ENCODE peak calls at places on chromosomes 2 and 18, in ten cellular contexts. One of them, this sample, is unnamed.

GRCh38 chr2:85318222-85319182 is 9.3 kb downstream of the TGOLN2 start:
- DNase-seq in tibial artery: peak
- DNase-seq in NCI-H748 treated with DMSO at 0.1 percent for 48 hours: no peak
- DNase-seq in NCI-H460: no peak
- DNase-seq in stimulated activated CD8-positive, alpha-beta memory T cell treated with anti-CD3 and anti-CD28 coated beads, Interleukin-2, amount 100 ng/mL, for 48 hours: no peak
- DNase-seq in Caki2: peak
- DNase-seq in activated T-helper 9 cell treated with anti-CD3 and anti-CD28 coated beads, Interleukin-2, amount 50 U/mL, for 16 hours: no peak
- DNase-seq in anterior cingulate cortex: no peak
- DNase-seq in activated naive CD4-positive, alpha-beta T cell treated with anti-CD3 and anti-CD28 coated beads for 36 hours: peak
- DNase-seq in fibroblast of the conjunctiva: peak
- DNase-seq in this sample: no peak

GRCh38 chr2:230067990-230068657 is 600 bp downstream of the SLC16A14 start:
- DNase-seq in anterior cingulate cortex: peak
- DNase-seq in stimulated activated CD8-positive, alpha-beta memory T cell treated with anti-CD3 and anti-CD28 coated beads, Interleukin-2, amount 100 ng/mL, for 48 hours: peak
- DNase-seq in tibial artery: peak
- DNase-seq in activated naive CD4-positive, alpha-beta T cell treated with anti-CD3 and anti-CD28 coated beads for 36 hours: peak
- DNase-seq in NCI-H748 treated with DMSO at 0.1 percent for 48 hours: peak
- DNase-seq in NCI-H460: peak
- DNase-seq in Caki2: peak
- DNase-seq in activated T-helper 9 cell treated with anti-CD3 and anti-CD28 coated beads, Interleukin-2, amount 50 U/mL, for 16 hours: peak
- DNase-seq in fibroblast of the conjunctiva: no peak
- DNase-seq in this sample: peak

GRCh38 chr2:44104855-44105271 is 63.8 kb upstream of the PPM1B start:
- DNase-seq in fibroblast of the conjunctiva: no peak
- DNase-seq in NCI-H748 treated with DMSO at 0.1 percent for 48 hours: no peak
- DNase-seq in activated T-helper 9 cell treated with anti-CD3 and anti-CD28 coated beads, Interleukin-2, amount 50 U/mL, for 16 hours: no peak
- DNase-seq in tibial artery: no peak
- DNase-seq in Caki2: no peak
- DNase-seq in NCI-H460: no peak
- DNase-seq in activated naive CD4-positive, alpha-beta T cell treated with anti-CD3 and anti-CD28 coated beads for 36 hours: no peak
- DNase-seq in stimulated activated CD8-positive, alpha-beta memory T cell treated with anti-CD3 and anti-CD28 coated beads, Interleukin-2, amount 100 ng/mL, for 48 hours: no peak
- DNase-seq in anterior cingulate cortex: no peak
- DNase-seq in this sample: no peak

GRCh38 chr2:107412981-107413380 is 413.7 kb upstream of the RGPD4 start:
- DNase-seq in activated T-helper 9 cell treated with anti-CD3 and anti-CD28 coated beads, Interleukin-2, amount 50 U/mL, for 16 hours: no peak
- DNase-seq in Caki2: no peak
- DNase-seq in activated naive CD4-positive, alpha-beta T cell treated with anti-CD3 and anti-CD28 coated beads for 36 hours: no peak
- DNase-seq in NCI-H748 treated with DMSO at 0.1 percent for 48 hours: no peak
- DNase-seq in fibroblast of the conjunctiva: no peak
- DNase-seq in NCI-H460: no peak
- DNase-seq in stimulated activated CD8-positive, alpha-beta memory T cell treated with anti-CD3 and anti-CD28 coated beads, Interleukin-2, amount 100 ng/mL, for 48 hours: no peak
- DNase-seq in tibial artery: no peak
- DNase-seq in anterior cingulate cortex: no peak
- DNase-seq in this sample: no peak

GRCh38 chr2:219998099-219998498 is 370.7 kb downstream of the SLC4A3 start:
- DNase-seq in stimulated activated CD8-positive, alpha-beta memory T cell treated with anti-CD3 and anti-CD28 coated beads, Interleukin-2, amount 100 ng/mL, for 48 hours: no peak
- DNase-seq in anterior cingulate cortex: no peak
- DNase-seq in Caki2: no peak
- DNase-seq in NCI-H748 treated with DMSO at 0.1 percent for 48 hours: no peak
- DNase-seq in activated naive CD4-positive, alpha-beta T cell treated with anti-CD3 and anti-CD28 coated beads for 36 hours: no peak
- DNase-seq in activated T-helper 9 cell treated with anti-CD3 and anti-CD28 coated beads, Interleukin-2, amount 50 U/mL, for 16 hours: no peak
- DNase-seq in fibroblast of the conjunctiva: no peak
- DNase-seq in tibial artery: no peak
- DNase-seq in NCI-H460: no peak
- DNase-seq in this sample: no peak

GRCh38 chr2:62320657-62321357 is 124.9 kb downstream of the B3GNT2 start:
- DNase-seq in NCI-H460: no peak
- DNase-seq in Caki2: no peak
- DNase-seq in fibroblast of the conjunctiva: no peak
- DNase-seq in activated naive CD4-positive, alpha-beta T cell treated with anti-CD3 and anti-CD28 coated beads for 36 hours: no peak
- DNase-seq in tibial artery: no peak
- DNase-seq in activated T-helper 9 cell treated with anti-CD3 and anti-CD28 coated beads, Interleukin-2, amount 50 U/mL, for 16 hours: no peak
- DNase-seq in anterior cingulate cortex: no peak
- DNase-seq in NCI-H748 treated with DMSO at 0.1 percent for 48 hours: no peak
- DNase-seq in stimulated activated CD8-positive, alpha-beta memory T cell treated with anti-CD3 and anti-CD28 coated beads, Interleukin-2, amount 100 ng/mL, for 48 hours: no peak
- DNase-seq in this sample: no peak

GRCh38 chr2:70479816-70480215 is 73.8 kb downstream of the TGFA start:
- DNase-seq in activated T-helper 9 cell treated with anti-CD3 and anti-CD28 coated beads, Interleukin-2, amount 50 U/mL, for 16 hours: no peak
- DNase-seq in fibroblast of the conjunctiva: no peak
- DNase-seq in NCI-H748 treated with DMSO at 0.1 percent for 48 hours: no peak
- DNase-seq in stimulated activated CD8-positive, alpha-beta memory T cell treated with anti-CD3 and anti-CD28 coated beads, Interleukin-2, amount 100 ng/mL, for 48 hours: no peak
- DNase-seq in tibial artery: no peak
- DNase-seq in activated naive CD4-positive, alpha-beta T cell treated with anti-CD3 and anti-CD28 coated beads for 36 hours: no peak
- DNase-seq in anterior cingulate cortex: no peak
- DNase-seq in NCI-H460: no peak
- DNase-seq in Caki2: no peak
- DNase-seq in this sample: no peak

GRCh38 chr18:2898131-2898640 is 51.4 kb downstream of the EMILIN2 start:
- DNase-seq in stimulated activated CD8-positive, alpha-beta memory T cell treated with anti-CD3 and anti-CD28 coated beads, Interleukin-2, amount 100 ng/mL, for 48 hours: no peak
- DNase-seq in NCI-H748 treated with DMSO at 0.1 percent for 48 hours: no peak
- DNase-seq in activated naive CD4-positive, alpha-beta T cell treated with anti-CD3 and anti-CD28 coated beads for 36 hours: no peak
- DNase-seq in anterior cingulate cortex: no peak
- DNase-seq in Caki2: peak
- DNase-seq in NCI-H460: no peak
- DNase-seq in fibroblast of the conjunctiva: no peak
- DNase-seq in tibial artery: peak
- DNase-seq in activated T-helper 9 cell treated with anti-CD3 and anti-CD28 coated beads, Interleukin-2, amount 50 U/mL, for 16 hours: no peak
- DNase-seq in this sample: no peak

GRCh38 chr2:206971805-206972204 is 32.5 kb downstream of the CPO start:
- DNase-seq in activated T-helper 9 cell treated with anti-CD3 and anti-CD28 coated beads, Interleukin-2, amount 50 U/mL, for 16 hours: no peak
- DNase-seq in stimulated activated CD8-positive, alpha-beta memory T cell treated with anti-CD3 and anti-CD28 coated beads, Interleukin-2, amount 100 ng/mL, for 48 hours: no peak
- DNase-seq in tibial artery: no peak
- DNase-seq in NCI-H460: no peak
- DNase-seq in Caki2: no peak
- DNase-seq in fibroblast of the conjunctiva: peak
- DNase-seq in activated naive CD4-positive, alpha-beta T cell treated with anti-CD3 and anti-CD28 coated beads for 36 hours: no peak
- DNase-seq in NCI-H748 treated with DMSO at 0.1 percent for 48 hours: no peak
- DNase-seq in anterior cingulate cortex: no peak
- DNase-seq in this sample: no peak

GRCh38 chr18:62690416-62690815 is 24.9 kb upstream of the PHLPP1 start:
- DNase-seq in NCI-H460: no peak
- DNase-seq in activated T-helper 9 cell treated with anti-CD3 and anti-CD28 coated beads, Interleukin-2, amount 50 U/mL, for 16 hours: no peak
- DNase-seq in activated naive CD4-positive, alpha-beta T cell treated with anti-CD3 and anti-CD28 coated beads for 36 hours: no peak
- DNase-seq in anterior cingulate cortex: peak
- DNase-seq in Caki2: no peak
- DNase-seq in fibroblast of the conjunctiva: no peak
- DNase-seq in NCI-H748 treated with DMSO at 0.1 percent for 48 hours: no peak
- DNase-seq in stimulated activated CD8-positive, alpha-beta memory T cell treated with anti-CD3 and anti-CD28 coated beads, Interleukin-2, amount 100 ng/mL, for 48 hours: no peak
- DNase-seq in tibial artery: no peak
- DNase-seq in this sample: no peak

GRCh38 chr2:97748397-97748796 is 35.0 kb downstream of the ZAP70 start:
- DNase-seq in fibroblast of the conjunctiva: no peak
- DNase-seq in activated T-helper 9 cell treated with anti-CD3 and anti-CD28 coated beads, Interleukin-2, amount 50 U/mL, for 16 hours: peak
- DNase-seq in NCI-H748 treated with DMSO at 0.1 percent for 48 hours: no peak
- DNase-seq in activated naive CD4-positive, alpha-beta T cell treated with anti-CD3 and anti-CD28 coated beads for 36 hours: peak
- DNase-seq in anterior cingulate cortex: no peak
- DNase-seq in NCI-H460: peak
- DNase-seq in Caki2: peak
- DNase-seq in tibial artery: no peak
- DNase-seq in stimulated activated CD8-positive, alpha-beta memory T cell treated with anti-CD3 and anti-CD28 coated beads, Interleukin-2, amount 100 ng/mL, for 48 hours: peak
- DNase-seq in this sample: peak

This sample was measured in activated T-helper 1 cell treated with Interleukin-2 at 50 U/mL for 16 hours.